ENCODE peak calls at places on chromosome 13, in four cellular contexts. W, C, S and L are unnamed samples. For H3K4me1, the result is how much of the 10 kb centered on the place peaks cover.

GRCh38 chr13:110965038-110965754 is 50.3 kb upstream of the ANKRD10 start:
- DNase-seq in W (no peak), C (no peak), S (no peak), L (peak)

GRCh38 chr13:111919826-111920225 is 147.1 kb upstream of the SOX1 start:
- DNase-seq in W (peak), C (no peak), S (no peak), L (no peak)

GRCh38 chr13:114118763-114119123 is 13.7 kb downstream of the RASA3 start:
- DNase-seq in W (no peak), C (peak), S (no peak), L (no peak)

GRCh38 chr13:113545931-113546516 is 38.5 kb upstream of the TFDP1 start:
- DNase-seq in W (no peak), C (no peak), S (peak), L (no peak)

GRCh38 chr13:37492741-37493514 is 105.6 kb downstream of the POSTN start:
- DNase-seq in W (no peak), C (no peak), S (no peak), L (no peak)

GRCh38 chr13:41145136-41145908 is 12.7 kb upstream of the KBTBD6 start:
- DNase-seq in W (no peak), C (no peak), S (no peak), L (no peak)

GRCh38 chr13:111126509-111126908 is 11.4 kb downstream of the ARHGEF7 start:
- DNase-seq in W (no peak), C (no peak), S (no peak), L (no peak)

GRCh38 chr13:108676620-108677019 is 47.2 kb downstream of the MYO16 start:
- DNase-seq in W (no peak), C (no peak), S (no peak), L (no peak)

GRCh38 chr13:42883771-42884170 is 102.4 kb downstream of the FAM216B start:
- DNase-seq in W (no peak), C (peak), S (peak), L (peak)

GRCh38 chr13:37417042-37417441 is 181.5 kb downstream of the POSTN start:
- DNase-seq in W (no peak), C (no peak), S (no peak), L (no peak)

GRCh38 chr13:95704510-95704909 is 27.6 kb downstream of the DNAJC3 start:
- DNase-seq in W (no peak), C (no peak), S (no peak), L (no peak)

GRCh38 chr13:46317120-46317519 is 69.9 kb downstream of the RUBCNL start:
- DNase-seq in W (no peak), C (no peak), S (no peak), L (no peak)

GRCh38 chr13:52405767-52406494 is at the start of gene THSD1:
- DNase-seq in W (peak), C (peak), S (peak), L (no peak)

GRCh38 chr13:76812206-76812882 is 73.9 kb downstream of the KCTD12 start:
- DNase-seq in W (peak), C (peak), S (no peak), L (no peak)

GRCh38 chr13:24680258-24680920 is at the start of gene ATP12A:
- DNase-seq in W (peak), C (no peak), S (peak), L (no peak)

GRCh38 chr13:60990032-60990733 is 425.5 kb downstream of the PCDH20 start:
- DNase-seq in W (peak), C (no peak), S (no peak), L (peak)

GRCh38 chr13:106083620-106084350 is 451.7 kb downstream of the EFNB2 start:
- DNase-seq in W (no peak), C (no peak), S (peak), L (peak)

GRCh38 chr13:50280538-50280937 is 265.3 kb downstream of the KCNRG start:
- DNase-seq in W (no peak), C (no peak), S (no peak), L (no peak)

GRCh38 chr13:26310003-26310402 is 56.1 kb downstream of the CDK8 start:
- DNase-seq in W (no peak), C (no peak), S (no peak), L (no peak)

GRCh38 chr13:40101708-40102359 is 446.4 kb downstream of the COG6 start:
- DNase-seq in W (no peak), C (no peak), S (no peak), L (no peak)

GRCh38 chr13:40143559-40143958 is 488.1 kb downstream of the COG6 start:
- DNase-seq in W (no peak), C (no peak), S (no peak), L (no peak)

GRCh38 chr13:112961457-112962369 is 7.3 kb upstream of the MCF2L start:
- DNase-seq in W (no peak), C (peak), S (peak), L (no peak)

GRCh38 chr13:31045621-31046081 is 113.2 kb downstream of the TEX26 start:
- DNase-seq in W (no peak), C (peak), S (peak), L (peak)

GRCh38 chr13:67147257-67148218 is 82.6 kb downstream of the PCDH9 start:
- DNase-seq in W (no peak), C (no peak), S (no peak), L (no peak)

GRCh38 chr13:53200498-53201453 is 172.2 kb downstream of the OLFM4 start:
- DNase-seq in W (peak), C (peak), S (peak), L (peak)

GRCh38 chr13:73984949-73985691 is 149.1 kb downstream of the KLF12 start:
- DNase-seq in W (no peak), C (no peak), S (no peak), L (no peak)

GRCh38 chr13:47337781-47338507 is 441.1 kb upstream of the HTR2A start:
- DNase-seq in W (no peak), C (no peak), S (no peak), L (no peak)

GRCh38 chr13:101346942-101347728 is 69.2 kb downstream of the NALCN start:
- DNase-seq in W (no peak), C (no peak), S (no peak), L (no peak)

GRCh38 chr13:94677799-94678198 is 34.5 kb downstream of the SOX21 start:
- DNase-seq in W (no peak), C (no peak), S (no peak), L (no peak)

GRCh38 chr13:112248909-112249592 is 127.1 kb upstream of the SPACA7 start:
- DNase-seq in W (no peak), C (no peak), S (no peak), L (no peak)

GRCh38 chr13:47211106-47211505 is 314.3 kb upstream of the HTR2A start:
- DNase-seq in W (no peak), C (no peak), S (no peak), L (no peak)

GRCh38 chr13:80276371-80277289 is 64.3 kb downstream of the SPRY2 start:
- DNase-seq in W (no peak), C (no peak), S (no peak), L (no peak)

GRCh38 chr13:98915563-98916348 is 62.1 kb downstream of the DOCK9 start:
- DNase-seq in W (no peak), C (no peak), S (no peak), L (no peak)

GRCh38 chr13:98912846-98913245 is 65.0 kb downstream of the DOCK9 start:
- DNase-seq in W (no peak), C (no peak), S (no peak), L (no peak)

GRCh38 chr13:98906746-98907502 is 70.9 kb downstream of the DOCK9 start:
- DNase-seq in W (no peak), C (no peak), S (no peak), L (no peak)

GRCh38 chr13:98909016-98909415 is 68.8 kb downstream of the DOCK9 start:
- DNase-seq in W (no peak), C (no peak), S (no peak), L (no peak)

DNA sequence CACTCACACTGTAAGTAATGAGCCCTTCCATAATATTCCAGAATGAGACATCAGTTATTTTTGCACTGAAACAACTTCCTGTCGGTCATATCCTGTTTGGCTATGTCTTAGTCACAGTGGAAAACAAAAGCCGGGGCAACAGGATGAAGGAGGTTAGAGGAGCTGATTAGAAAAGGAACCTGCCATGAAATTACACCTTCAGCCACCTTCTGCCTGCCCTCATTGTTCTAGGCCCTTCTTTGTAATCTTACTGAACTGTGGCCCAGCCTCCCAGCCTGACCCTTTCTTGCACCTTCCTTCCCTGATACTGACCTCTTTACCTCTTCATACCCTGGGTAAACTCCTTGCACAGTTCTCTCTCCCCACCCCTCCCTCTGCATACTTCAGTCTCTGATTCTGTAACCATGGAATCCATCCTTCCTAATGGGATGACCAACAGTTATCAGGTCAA is 67.3 kb downstream of the DOCK9 start:
- DNase-seq in W (no peak), C (no peak), S (no peak), L (peak)
- H3K4me3 ChIP-seq in W (no peak), C (no peak), S (no peak), L (no peak)

DNA sequence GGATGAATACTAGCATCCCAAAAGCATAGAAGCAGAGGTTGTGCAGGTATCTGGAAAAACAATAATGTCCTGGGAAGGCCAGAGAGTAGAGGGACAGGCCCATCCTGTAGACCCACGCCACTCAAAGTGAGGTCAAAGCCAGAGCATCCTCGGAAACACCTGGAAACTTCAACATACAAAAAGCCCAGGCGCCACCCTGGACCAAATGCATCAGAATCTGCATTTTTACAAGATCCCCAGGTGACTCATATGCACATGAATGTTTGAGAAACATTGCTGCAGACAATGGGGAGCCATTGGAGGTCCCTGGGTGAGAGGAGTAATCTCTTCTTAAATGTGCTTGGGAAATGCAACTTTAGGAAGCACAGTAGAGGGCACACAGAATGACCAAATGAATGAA is 684.1 kb downstream of the DIAPH3 start:
- DNase-seq in W (no peak), C (no peak), S (no peak), L (no peak)
- H3K4me1 ChIP-seq in W (under half), C (under half), S (under half), L (under half)

DNA sequence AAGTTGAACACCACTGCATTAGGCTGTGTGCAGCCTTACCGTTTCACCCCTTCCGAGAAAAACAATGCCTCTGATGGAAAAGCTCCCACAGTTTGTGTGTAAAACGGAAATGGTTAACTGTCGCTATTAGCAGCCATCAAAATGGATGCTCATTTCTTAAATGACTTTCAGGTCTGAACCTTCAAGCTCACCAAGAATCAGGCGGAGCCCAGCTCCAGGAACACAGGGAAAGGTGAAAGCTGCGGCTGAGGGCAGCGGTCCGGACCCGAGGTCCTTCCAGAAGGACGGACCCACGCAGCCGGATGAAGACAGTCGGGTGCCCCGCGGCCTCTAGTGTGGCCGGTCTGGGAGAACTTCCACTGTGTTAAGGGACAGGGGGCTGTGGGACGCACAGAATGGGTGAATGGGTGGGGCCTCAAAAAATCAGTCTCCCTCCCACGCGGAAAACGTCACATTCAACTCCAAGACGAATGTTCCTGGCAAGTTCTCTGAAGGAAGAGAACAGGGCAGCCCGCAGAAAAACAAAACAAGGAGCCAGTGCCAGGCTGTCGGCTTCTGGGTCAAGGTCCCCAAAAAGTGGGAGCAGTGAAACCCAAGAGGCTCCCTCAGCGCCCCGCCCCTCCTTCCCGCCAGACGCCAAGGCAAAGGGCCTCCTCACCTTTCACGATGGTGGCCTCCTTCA is 4.9 kb downstream of the IRS2 start:
- DNase-seq in W (peak), C (peak), S (no peak), L (peak)
- H3K27ac ChIP-seq in W (no peak), C (peak), S (peak), L (no peak)

GRCh38 chr13:99800951-99801350 is 170.6 kb downstream of the ZIC5 start:
- DNase-seq in W (no peak), C (no peak), S (no peak), L (no peak)
- H3K4me3 ChIP-seq in W (no peak), C (no peak), S (no peak), L (no peak)

GRCh38 chr13:20462533-20462915 is 63.1 kb downstream of the CRYL1 start:
- DNase-seq in W (no peak), C (no peak), S (no peak), L (no peak)
- H3K4me1 ChIP-seq in W (under half), C (under half), S (under half), L (under half)

GRCh38 chr13:65914707-65915106 is 1315.4 kb downstream of the PCDH9 start:
- DNase-seq in W (no peak), C (no peak), S (no peak), L (no peak)
- H3K27ac ChIP-seq in W (no peak), C (no peak), S (no peak), L (no peak)

GRCh38 chr13:28049215-28049614 is 51.2 kb downstream of the FLT3 start:
- DNase-seq in W (no peak), C (no peak), S (no peak), L (no peak)
- H3K4me3 ChIP-seq in W (no peak), C (no peak), S (no peak), L (no peak)

GRCh38 chr13:33191425-33192221 is 93.9 kb downstream of the STARD13 start:
- DNase-seq in W (no peak), C (no peak), S (no peak), L (no peak)

GRCh38 chr13:33188093-33188882 is 97.3 kb downstream of the STARD13 start:
- DNase-seq in W (no peak), C (no peak), S (no peak), L (no peak)

GRCh38 chr13:33186851-33187250 is 98.7 kb downstream of the STARD13 start:
- DNase-seq in W (no peak), C (no peak), S (no peak), L (peak)

GRCh38 chr13:33185853-33186252 is 99.7 kb downstream of the STARD13 start:
- DNase-seq in W (no peak), C (no peak), S (no peak), L (no peak)

DNA sequence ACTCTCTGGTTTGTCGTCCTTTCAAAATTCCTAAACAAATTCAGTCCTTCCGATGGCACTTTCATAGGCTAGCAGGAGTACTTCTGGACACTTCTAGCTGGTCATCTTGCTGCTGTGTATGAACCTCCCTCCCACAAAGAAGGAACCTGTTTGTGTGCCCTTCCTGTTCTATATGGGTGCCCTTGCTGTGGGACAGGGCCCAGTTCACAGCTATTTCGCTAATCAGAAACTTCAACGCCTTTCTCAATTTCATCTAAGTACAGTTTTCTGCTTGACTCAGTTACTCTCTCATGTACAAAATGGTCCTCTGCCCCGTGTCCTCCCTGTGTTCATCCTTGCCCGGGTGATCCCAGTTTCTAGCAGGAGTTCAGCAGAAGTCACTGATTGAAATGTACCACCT is 96.1 kb downstream of the STARD13 start:
- DNase-seq in W (no peak), C (no peak), S (no peak), L (no peak)
- H3K4me1 ChIP-seq in W (under half), C (under half), S (under half), L (under half)